ENCODE peak calls at places on chromosomes 16 and 17, in six cellular contexts. E, J, Q, Z, C and F are unnamed samples.

GRCh38 chr17:18946536-18946935 is 5.4 kb upstream of the SLC5A10 start:
- DNase-seq in E (no peak), J (no peak), Q (no peak), Z (no peak), C (no peak), F (no peak)

GRCh38 chr17:47013341-47013740 is 34.3 kb upstream of the RPRML start:
- DNase-seq in E (no peak), J (no peak), Q (no peak), Z (no peak), C (no peak), F (no peak)

GRCh38 chr16:62424206-62424605 is 388.0 kb upstream of the CDH8 start:
- DNase-seq in E (no peak), J (no peak), Q (no peak), Z (no peak), C (no peak), F (no peak)

GRCh38 chr16:89785523-89786155 is 30.8 kb downstream of the FANCA start:
- DNase-seq in E (no peak), J (no peak), Q (no peak), Z (no peak), C (peak; percentile 10), F (no peak)

GRCh38 chr17:12730931-12731521 is 58.3 kb upstream of the ARHGAP44 start:
- DNase-seq in E (peak; percentile 71), J (peak; percentile 46), Q (peak; percentile 45), Z (peak; percentile 82), C (peak; percentile 91), F (peak; percentile 48)

GRCh38 chr17:35809855-35810461 is 674 bp downstream of the TAF15 start:
- DNase-seq in E (peak; percentile 54), J (no peak), Q (no peak), Z (peak; percentile 36), C (no peak), F (no peak)

GRCh38 chr17:80694992-80695912 is 150.6 kb downstream of the RPTOR start:
- DNase-seq in E (no peak), J (no peak), Q (no peak), Z (no peak), C (peak; percentile 67), F (no peak)

GRCh38 chr17:80892900-80893603 is 98.6 kb upstream of the CHMP6 start:
- DNase-seq in E (peak; percentile 65), J (no peak), Q (no peak), Z (peak; percentile 88), C (no peak), F (peak; percentile 98)

GRCh38 chr16:67260426-67261063 is 11.8 kb downstream of the SLC9A5 start:
- DNase-seq in E (peak; percentile 75), J (no peak), Q (peak; percentile 64), Z (peak; percentile 69), C (peak; percentile 58), F (peak; percentile 67)

GRCh38 chr17:75774988-75775668 is 9.5 kb upstream of the UNK start:
- DNase-seq in E (no peak), J (no peak), Q (no peak), Z (peak; percentile 22), C (peak; percentile 26), F (no peak)

GRCh38 chr16:49503242-49504022 is 129.8 kb downstream of the C16orf78 start:
- DNase-seq in E (no peak), J (peak; percentile 13), Q (no peak), Z (no peak), C (no peak), F (no peak)

GRCh38 chr17:9859781-9860180 is 34.1 kb downstream of the GLP2R start:
- DNase-seq in E (no peak), J (no peak), Q (no peak), Z (no peak), C (no peak), F (no peak)

GRCh38 chr17:41775394-41776226 is 10.9 kb downstream of the JUP start:
- DNase-seq in E (peak; percentile 36), J (no peak), Q (peak; percentile 84), Z (no peak), C (no peak), F (peak; percentile 49)

GRCh38 chr17:37605813-37606505 is 3.3 kb downstream of the SYNRG start:
- DNase-seq in E (no peak), J (no peak), Q (no peak), Z (no peak), C (peak; percentile 4), F (no peak)

GRCh38 chr16:15751940-15752339 is 101.9 kb downstream of the NDE1 start:
- DNase-seq in E (no peak), J (no peak), Q (no peak), Z (no peak), C (no peak), F (no peak)

GRCh38 chr16:6023449-6023848 is 925.9 kb upstream of the EEF2KMT start:
- DNase-seq in E (no peak), J (no peak), Q (no peak), Z (no peak), C (no peak), F (no peak)

GRCh38 chr17:1438593-1439083 is 17.4 kb downstream of the CRK start:
- DNase-seq in E (peak; percentile 81), J (no peak), Q (no peak), Z (peak; percentile 65), C (no peak), F (no peak)

GRCh38 chr16:89847930-89848297 is 19.6 kb downstream of the SPIRE2 start:
- DNase-seq in E (no peak), J (no peak), Q (no peak), Z (no peak), C (no peak), F (no peak)

GRCh38 chr17:13925579-13925978 is 143.7 kb upstream of the COX10 start:
- DNase-seq in E (no peak), J (no peak), Q (no peak), Z (peak; percentile 16), C (no peak), F (peak; percentile 31)

GRCh38 chr17:17794382-17794781 is 42.4 kb downstream of the SREBF1 start:
- DNase-seq in E (no peak), J (no peak), Q (no peak), Z (no peak), C (no peak), F (no peak)

GRCh38 chr16:11833951-11834695 is 17.2 kb downstream of the RSL1D1 start:
- DNase-seq in E (peak; percentile 94), J (no peak), Q (no peak), Z (peak; percentile 92), C (no peak), F (peak; percentile 92)

GRCh38 chr16:56189990-56190902 is 1.0 kb upstream of the GNAO1 start:
- DNase-seq in E (peak; percentile 10), J (no peak), Q (peak; percentile 18), Z (no peak), C (no peak), F (no peak)

GRCh38 chr16:85798283-85798776 is 1.0 kb downstream of the EMC8 start:
- DNase-seq in E (no peak), J (no peak), Q (peak; percentile 23), Z (no peak), C (no peak), F (no peak)

GRCh38 chr16:85799497-85800320 is at the start of the genes COX4I1 and EMC8:
- DNase-seq in E (peak; percentile 94), J (peak; percentile 96), Q (peak; percentile 97), Z (peak; percentile 91), C (peak; percentile 96), F (peak; percentile 93)

GRCh38 chr16:85796599-85796998 is 2.7 kb downstream of the EMC8 start:
- DNase-seq in E (no peak), J (no peak), Q (no peak), Z (no peak), C (no peak), F (no peak)

GRCh38 chr16:85800321-85800669 is 800 bp downstream of the COX4I1 start:
- DNase-seq in E (no peak), J (peak; percentile 49), Q (peak; percentile 23), Z (no peak), C (no peak), F (no peak)

GRCh38 chr16:85798901-85799496 is 345 bp downstream of the EMC8 start:
- DNase-seq in E (peak; percentile 27), J (peak; percentile 52), Q (no peak), Z (peak; percentile 31), C (peak; percentile 15), F (no peak)
- TF ChIP-seq CTCF in E (peak; percentile 11), J (no peak), Q (peak; percentile 14), Z (no peak), C (no peak), F (no peak)

GRCh38 chr16:53257001-53257400 is 177.3 kb upstream of the RBL2 start:
- DNase-seq in E (peak; percentile 74), J (no peak), Q (no peak), Z (peak; percentile 50), C (no peak), F (peak; percentile 36)

GRCh38 chr16:53258809-53259208 is 175.5 kb upstream of the RBL2 start:
- DNase-seq in E (no peak), J (no peak), Q (no peak), Z (no peak), C (no peak), F (no peak)

GRCh38 chr16:53266156-53266555 is 168.1 kb upstream of the RBL2 start:
- DNase-seq in E (no peak), J (no peak), Q (no peak), Z (no peak), C (no peak), F (no peak)

DNA sequence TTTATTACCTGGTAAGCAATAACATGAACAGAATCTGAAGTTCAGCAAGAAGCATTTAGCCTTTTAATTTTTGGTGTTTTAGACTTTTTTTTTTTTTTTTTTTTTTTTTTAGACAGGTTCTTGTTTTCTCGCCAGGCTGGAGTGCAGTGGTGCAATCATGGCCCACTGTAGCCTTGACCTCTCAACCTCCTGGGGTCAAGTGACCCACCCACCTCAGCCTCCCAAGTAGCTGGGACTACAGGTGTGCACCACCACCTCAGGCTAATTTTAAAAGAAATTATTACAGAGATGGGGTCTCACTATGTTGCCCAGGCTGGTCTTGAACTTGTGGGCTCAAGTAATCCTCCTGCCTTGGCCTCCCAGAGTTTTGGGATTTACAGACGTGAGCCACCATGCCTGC is 173.0 kb upstream of the RBL2 start:
- DNase-seq in E (no peak), J (no peak), Q (no peak), Z (no peak), C (no peak), F (no peak)
- TF ChIP-seq CTCF in E (no peak), J (no peak), Q (no peak), Z (no peak), C (no peak), F (no peak)

DNA sequence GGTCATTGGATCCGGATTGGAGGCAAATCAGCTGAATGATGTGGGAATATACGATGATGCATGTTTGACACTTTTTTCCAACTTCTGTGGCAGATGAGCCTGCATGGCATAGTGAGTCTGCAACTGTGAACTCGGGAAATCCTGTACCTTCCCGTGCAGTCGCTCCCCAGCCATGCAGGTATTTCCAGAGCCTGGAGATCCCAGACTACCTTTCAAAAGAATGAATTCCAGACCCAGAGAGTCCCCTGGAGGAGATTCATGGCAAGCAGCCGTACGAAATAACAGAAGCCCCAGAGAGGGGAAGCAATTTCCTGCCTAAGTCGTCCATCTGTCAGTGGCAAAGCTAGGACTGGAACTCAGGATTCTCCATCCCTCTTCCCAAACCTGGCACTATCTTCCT is 75.7 kb upstream of the FAM20A start:
- DNase-seq in E (no peak), J (no peak), Q (no peak), Z (no peak), C (no peak), F (no peak)
- TF ChIP-seq CTCF in E (no peak), J (no peak), Q (no peak), Z (no peak), C (no peak), F (no peak)

DNA sequence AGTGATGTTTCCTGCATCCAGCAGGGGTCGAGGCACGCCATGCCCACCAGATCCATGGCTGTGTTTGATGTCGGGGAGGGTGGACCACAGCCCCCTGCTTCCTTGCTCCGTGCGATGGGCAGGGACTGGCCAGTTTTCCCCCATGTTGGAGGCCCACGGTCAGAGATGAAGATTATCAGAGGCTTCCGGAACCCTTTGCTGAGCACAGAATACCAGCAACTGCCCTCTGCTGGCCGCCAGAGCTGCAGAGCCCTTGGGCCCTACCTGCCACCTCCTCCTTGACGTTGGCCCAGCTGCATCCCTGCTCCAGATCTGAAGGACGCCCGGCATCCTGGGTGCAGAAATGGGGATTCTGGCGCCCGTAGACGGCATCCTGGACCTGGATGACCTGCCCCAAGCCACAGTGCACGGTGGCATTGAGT is 23.7 kb upstream of the BCO1 start:
- DNase-seq in E (peak; percentile 37), J (peak; percentile 32), Q (peak; percentile 52), Z (no peak), C (peak; percentile 14), F (no peak)
- TF ChIP-seq CTCF in E (peak; percentile 63), J (peak; percentile 8), Q (peak; percentile 56), Z (peak; percentile 33), C (no peak), F (peak; percentile 24)